ENCODE peak calls at places on chromosomes 6 and 20, in four cellular contexts. B is spleen; I is CD4-positive, alpha-beta T cell; Z is BE2C. O is an unnamed sample.

GRCh38 chr20:49276895-49277785 is 717 bp downstream of the ZNFX1 start:
- DNase-seq in B (peak; percentile 91), I (peak; percentile 16), Z (no peak), O (peak; percentile 91)

GRCh38 chr20:21767739-21768223 is 62.3 kb downstream of the PAX1 start:
- DNase-seq in B (no peak), I (no peak), Z (no peak), O (no peak)

GRCh38 chr6:24493945-24494725 is 634 bp upstream of the ALDH5A1 start:
- DNase-seq in B (no peak), I (no peak), Z (no peak), O (no peak)

GRCh38 chr20:8216375-8217200 is 84.5 kb downstream of the PLCB1 start:
- DNase-seq in B (no peak), I (no peak), Z (no peak), O (no peak)

GRCh38 chr6:130018830-130019795 is 732 bp downstream of the L3MBTL3 start:
- DNase-seq in B (peak; percentile 89), I (peak; percentile 18), Z (peak; percentile 52), O (no peak)

GRCh38 chr20:46870041-46870440 is 24.6 kb upstream of the EYA2 start:
- DNase-seq in B (no peak), I (no peak), Z (no peak), O (no peak)

GRCh38 chr6:31498748-31499147 is 803 bp downstream of the MICB start:
- DNase-seq in B (peak; percentile 79), I (no peak), Z (no peak), O (no peak)

GRCh38 chr20:1696521-1697209 is 39.1 kb upstream of the SIRPG start:
- DNase-seq in B (no peak), I (no peak), Z (no peak), O (no peak)

GRCh38 chr6:158381214-158381613 is 68.9 kb downstream of the TULP4 start:
- DNase-seq in B (no peak), I (no peak), Z (no peak), O (no peak)

GRCh38 chr20:37189617-37190016 is 10.3 kb upstream of the MROH8 start:
- DNase-seq in B (no peak), I (no peak), Z (no peak), O (no peak)

GRCh38 chr6:124989136-124989983 is 27.1 kb downstream of the RNF217 start:
- DNase-seq in B (no peak), I (no peak), Z (no peak), O (no peak)

GRCh38 chr6:26486358-26486757 is 13.7 kb upstream of the BTN1A1 start:
- DNase-seq in B (no peak), I (no peak), Z (no peak), O (no peak)

GRCh38 chr6:17948725-17949124 is 38.7 kb downstream of the KIF13A start:
- DNase-seq in B (no peak), I (no peak), Z (no peak), O (no peak)
- TF ChIP-seq CTCF in B (no peak), I (no peak), Z (no peak), O (no peak)

DNA sequence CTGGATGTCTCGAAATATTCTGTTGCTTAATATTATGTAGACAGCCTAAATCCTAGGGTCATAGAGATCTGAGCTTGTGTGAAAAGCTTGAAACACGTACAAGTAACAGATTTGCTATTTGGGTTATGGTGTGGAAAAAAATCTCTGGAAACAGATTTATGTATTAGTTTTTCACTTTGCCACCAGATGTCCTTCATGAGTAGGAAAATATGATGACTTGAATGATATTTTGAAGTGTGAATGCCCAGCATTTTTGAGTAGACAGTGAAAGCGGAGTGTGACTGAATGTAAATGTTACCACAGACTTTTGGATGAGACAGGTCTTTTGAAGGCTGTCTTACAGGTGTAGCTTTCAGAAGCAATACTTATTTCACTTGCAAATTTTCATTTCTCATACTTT is 4.2 kb upstream of the BMP6 start:
- DNase-seq in B (no peak), I (no peak), Z (no peak), O (no peak)
- TF ChIP-seq CTCF in B (peak; percentile 9), I (no peak), Z (peak; percentile 40), O (peak; percentile 84)

DNA sequence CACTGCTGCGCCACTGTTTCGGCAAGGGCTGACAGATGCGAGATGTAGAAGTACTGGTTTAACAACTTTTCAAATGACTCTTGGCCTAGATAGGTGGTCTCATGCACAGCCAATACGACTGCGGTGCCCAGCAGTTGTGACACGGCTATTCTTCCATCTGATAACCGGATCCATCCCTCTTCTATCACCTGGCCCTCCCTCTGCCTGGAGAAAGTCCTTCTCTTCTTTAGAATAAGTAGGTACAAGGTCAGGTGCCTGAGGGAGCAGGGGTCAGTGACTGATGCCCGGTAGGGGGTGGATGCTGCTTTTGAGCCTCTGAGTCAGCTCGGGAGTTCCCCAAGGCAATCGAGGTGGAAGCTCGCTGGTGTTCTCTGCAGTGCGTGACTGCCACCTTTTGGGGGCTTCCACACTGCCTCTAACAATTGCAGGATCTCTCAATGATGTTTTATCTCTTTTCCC is 166.8 kb upstream of the GRIK2 start:
- DNase-seq in B (peak; percentile 67), I (no peak), Z (peak; percentile 61), O (no peak)
- TF ChIP-seq CTCF in B (no peak), I (no peak), Z (peak; percentile 68), O (peak; percentile 71)

DNA sequence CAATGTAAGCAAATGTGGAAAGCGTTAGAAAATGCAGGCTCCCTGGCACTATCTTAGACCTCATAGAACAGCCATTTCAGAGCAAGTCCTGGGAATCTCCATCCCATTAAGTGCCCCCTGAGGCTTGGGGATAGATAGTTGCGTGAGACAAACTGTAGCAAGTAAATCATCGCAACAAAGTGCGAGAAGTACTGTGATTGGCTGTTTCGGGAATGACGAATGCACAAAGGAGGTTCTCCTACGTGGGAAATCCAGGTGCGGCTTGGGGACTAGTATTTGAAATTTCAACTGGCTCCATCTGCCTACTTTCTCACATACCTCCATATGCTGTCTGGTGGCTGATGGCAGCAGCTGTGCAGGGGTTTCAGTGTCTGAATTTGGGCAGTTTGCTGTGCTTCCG is 84.5 kb downstream of the PLEKHG1 start:
- DNase-seq in B (no peak), I (no peak), Z (no peak), O (no peak)
- TF ChIP-seq CTCF in B (no peak), I (no peak), Z (no peak), O (no peak)